ENCODE peak calls at places on chromosome 7, in ten cellular contexts. N, Y, H, T, M, O, F, L, B and I are unnamed samples.

GRCh38 chr7:7668708-7669107 is 28.2 kb downstream of the UMAD1 start:
- DNase-seq in H (no peak), F (no peak), M (peak), N (no peak), Y (no peak), B (no peak), T (no peak), O (no peak), L (no peak), I (no peak)

GRCh38 chr7:159042084-159042483 is 102.6 kb downstream of the VIPR2 start:
- DNase-seq in O (no peak), M (no peak), H (no peak), N (no peak), Y (no peak), T (peak), F (no peak), L (no peak), B (no peak), I (no peak)

GRCh38 chr7:55485501-55486171 is 86.7 kb downstream of the VOPP1 start:
- DNase-seq in F (no peak), Y (no peak), T (no peak), H (no peak), M (no peak), L (no peak), O (no peak), N (no peak), B (no peak), I (no peak)

GRCh38 chr7:150857276-150858055 is 5.1 kb downstream of the AOC1 start:
- DNase-seq in M (no peak), F (no peak), Y (no peak), H (no peak), B (no peak), L (no peak), O (no peak), T (peak), N (no peak), I (no peak)

GRCh38 chr7:44257213-44257612 is 56.4 kb downstream of the YKT6 start:
- DNase-seq in H (no peak), F (no peak), N (no peak), M (no peak), Y (no peak), B (no peak), T (no peak), O (no peak), L (no peak), I (no peak)

GRCh38 chr7:137592232-137592896 is 248.8 kb upstream of the PTN start:
- DNase-seq in L (peak), M (peak), Y (peak), O (no peak), F (peak), H (peak), B (peak), T (no peak), N (peak), I (peak)

GRCh38 chr7:10657201-10657600 is 316.5 kb upstream of the PHF14 start:
- DNase-seq in O (no peak), F (no peak), Y (no peak), B (no peak), M (no peak), T (no peak), N (no peak), L (no peak), H (no peak), I (no peak)

GRCh38 chr7:117005449-117005848 is 52.1 kb downstream of the ST7 start:
- DNase-seq in Y (no peak), B (no peak), N (no peak), T (no peak), H (no peak), L (peak), O (no peak), F (no peak), M (no peak), I (no peak)

GRCh38 chr7:116689787-116690186 is 17.8 kb downstream of the MET start:
- DNase-seq in Y (peak), O (no peak), N (no peak), L (peak), B (no peak), F (no peak), M (no peak), H (no peak), T (no peak), I (no peak)

GRCh38 chr7:158348446-158348845 is 239.2 kb downstream of the PTPRN2 start:
- DNase-seq in N (no peak), L (no peak), F (no peak), H (no peak), Y (no peak), O (no peak), M (no peak), T (peak), B (no peak), I (no peak)

GRCh38 chr7:74587435-74588126 is 69.9 kb upstream of the GTF2I start:
- DNase-seq in N (no peak), Y (peak), B (peak), M (peak), F (no peak), L (peak), H (peak), O (no peak), T (no peak), I (peak)

GRCh38 chr7:17944720-17945119 is 4.4 kb upstream of the SNX13 start:
- DNase-seq in H (no peak), F (no peak), L (no peak), B (no peak), Y (no peak), M (no peak), O (no peak), N (no peak), T (no peak), I (no peak)
- TF ChIP-seq CTCF in H (no peak), F (peak), L (no peak), B (peak), Y (peak), M (peak), O (no peak), N (no peak), T (peak), I (no peak)

GRCh38 chr7:127715272-127715671 is 63.3 kb downstream of the SND1 start:
- DNase-seq in F (no peak), L (no peak), H (no peak), Y (no peak), B (no peak), N (no peak), O (no peak), T (no peak), M (no peak), I (no peak)
- TF ChIP-seq CTCF in F (no peak), L (no peak), H (no peak), Y (no peak), B (no peak), N (no peak), O (no peak), T (no peak), M (no peak), I (no peak)

GRCh38 chr7:2476776-2477446 is 713 bp upstream of the GRIFIN start:
- DNase-seq in O (no peak), L (no peak), F (no peak), H (no peak), N (no peak), Y (no peak), M (peak), B (no peak), T (no peak), I (no peak)
- TF ChIP-seq CTCF in O (no peak), L (no peak), F (no peak), H (no peak), N (no peak), Y (no peak), M (no peak), B (no peak), T (no peak), I (no peak)

DNA sequence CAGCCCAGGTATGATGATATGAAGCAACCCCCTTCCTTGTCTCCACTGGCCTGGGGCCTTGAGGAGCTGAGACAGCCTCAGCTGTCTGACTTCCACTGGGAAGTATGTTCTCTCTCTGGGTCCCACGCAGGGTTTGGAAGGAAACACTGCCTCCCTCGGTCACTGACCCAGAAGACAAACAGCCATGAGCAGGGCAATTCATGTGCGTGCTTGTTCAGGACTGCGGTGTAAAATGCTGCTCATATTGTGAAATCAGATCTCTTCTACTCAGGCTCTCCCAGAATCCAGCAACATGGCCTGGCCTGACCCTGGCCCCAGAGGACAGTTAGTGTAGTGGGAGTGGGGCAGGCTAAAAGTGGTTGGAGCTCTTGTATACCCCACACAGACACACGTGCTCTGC is 2.8 kb downstream of the CLCN1 start:
- DNase-seq in B (no peak), F (no peak), M (peak), L (peak), Y (peak), O (no peak), N (no peak), H (no peak), T (no peak), I (no peak)
- TF ChIP-seq CTCF in B (peak), F (no peak), M (peak), L (no peak), Y (peak), O (no peak), N (no peak), H (no peak), T (no peak), I (no peak)

DNA sequence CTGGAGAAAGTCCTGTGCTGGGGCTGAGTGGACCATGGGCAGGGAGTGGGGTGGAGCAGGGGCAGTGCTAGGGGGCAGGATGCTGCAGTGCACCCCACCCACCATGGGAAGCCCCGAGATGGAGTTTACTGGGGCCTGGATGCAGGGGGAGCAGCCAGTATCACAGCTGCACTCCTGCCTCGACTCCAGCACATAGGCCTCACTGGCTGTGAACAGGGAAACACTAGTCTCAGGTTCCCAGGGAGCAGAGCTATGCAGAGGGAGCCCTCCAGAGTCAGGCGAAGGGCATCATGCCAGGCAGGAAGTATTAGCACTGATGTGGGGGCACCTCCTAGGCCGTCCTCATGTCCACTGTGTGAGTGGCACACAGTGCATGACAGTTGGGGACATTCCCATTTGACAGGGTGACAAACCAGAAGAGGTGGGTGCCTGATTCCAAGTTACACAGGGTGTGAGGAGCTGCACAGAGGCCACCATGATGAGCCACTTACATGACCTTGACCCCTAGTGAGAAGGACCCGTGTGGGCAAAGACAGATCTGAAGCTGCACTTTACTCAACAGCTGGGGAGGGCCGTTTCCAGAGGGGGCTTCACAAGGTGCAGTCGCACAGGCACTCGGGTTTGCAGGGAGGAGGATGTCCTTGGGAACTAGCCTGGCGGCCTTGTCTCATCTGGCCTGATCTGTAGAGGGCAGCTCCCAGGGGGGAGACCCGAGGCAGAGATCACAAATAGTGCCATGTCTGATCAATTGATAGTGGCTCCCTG is 69.9 kb upstream of the LRRC4 start:
- DNase-seq in M (peak), T (no peak), Y (no peak), H (no peak), N (no peak), L (no peak), F (no peak), B (no peak), O (no peak), I (no peak)
- TF ChIP-seq CTCF in M (no peak), T (no peak), Y (no peak), H (no peak), N (no peak), L (no peak), F (no peak), B (no peak), O (no peak), I (no peak)

DNA sequence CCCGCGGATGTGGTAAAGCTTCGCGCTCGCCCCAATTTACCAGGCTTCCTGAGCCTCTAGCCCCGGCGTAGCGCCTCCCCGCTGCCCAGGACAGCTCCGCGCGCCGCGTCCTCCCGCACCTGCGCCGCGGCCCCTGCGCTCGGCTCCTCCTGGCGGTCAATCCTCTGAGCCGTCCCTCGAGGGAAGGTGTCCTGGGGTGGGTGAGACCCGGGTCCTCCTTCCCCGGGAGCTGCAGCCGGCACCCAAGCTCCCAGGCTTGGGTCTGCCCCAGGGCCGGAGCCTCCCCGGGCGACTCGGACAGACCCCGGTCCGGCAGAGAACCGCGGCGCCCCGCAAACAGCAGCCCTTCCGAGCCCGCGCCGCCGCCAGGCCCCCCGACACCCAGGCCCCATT is 512 bp downstream of the OSBPL3 start:
- DNase-seq in B (no peak), F (no peak), L (no peak), O (peak), M (peak), H (no peak), T (peak), N (peak), Y (peak), I (peak)
- TF ChIP-seq CTCF in B (peak), F (peak), L (peak), O (no peak), M (peak), H (peak), T (peak), N (peak), Y (peak), I (peak)